ENCODE peak calls at places on chromosomes 3 and 15, in six cellular contexts. K is natural killer cell; L is substantia nigra; A is nucleus accumbens; H is activated CD8-positive, alpha-beta T cell treated with anti-CD3 and anti-CD28 coated beads, Interleukin-2, amount 10 ng/mL, durations not matched to agents 7 days and 5 days; C is NCI-H345. J is an unnamed sample.

GRCh38 chr15:29556385-29556784 is 265.9 kb downstream of the TJP1 start:
- DNase-seq in L (no peak), A (no peak), H (no peak), C (no peak), K (no peak), J (no peak)

GRCh38 chr3:57805674-57806073 is 49.6 kb downstream of the SLMAP start:
- DNase-seq in K (no peak), H (no peak), L (no peak), C (no peak), A (no peak), J (no peak)

GRCh38 chr15:58528197-58528870 is 96.5 kb downstream of the LIPC start:
- DNase-seq in C (no peak), L (no peak), K (no peak), A (no peak), H (no peak), J (no peak)

GRCh38 chr15:66027268-66027806 is 158.0 kb downstream of the RAB11A start:
- DNase-seq in A (no peak), C (no peak), H (no peak), L (no peak), K (no peak), J (no peak)

GRCh38 chr3:177516130-177517011 is 319.1 kb upstream of the TBL1XR1 start:
- DNase-seq in K (no peak), A (no peak), L (no peak), H (no peak), C (no peak), J (no peak)

GRCh38 chr3:148023994-148024393 is 614.8 kb downstream of the ZIC1 start:
- DNase-seq in L (no peak), H (no peak), A (no peak), K (no peak), C (no peak), J (no peak)

GRCh38 chr3:120428904-120429303 is 21.9 kb downstream of the FSTL1 start:
- DNase-seq in C (no peak), K (no peak), A (no peak), H (no peak), L (no peak), J (no peak)

GRCh38 chr15:56244237-56244810 is 645 bp upstream of the RFX7 start:
- DNase-seq in L (peak), A (peak), H (peak), K (no peak), C (peak), J (peak)

GRCh38 chr3:71537211-71537611 is 46.3 kb downstream of the FOXP1 start:
- DNase-seq in K (no peak), C (no peak), L (no peak), H (no peak), A (no peak), J (no peak)

GRCh38 chr3:71173421-71173975 is 410.0 kb downstream of the FOXP1 start:
- DNase-seq in L (no peak), A (no peak), K (no peak), C (no peak), H (no peak), J (no peak)

GRCh38 chr15:61421470-61421869 is 192.4 kb upstream of the RORA start:
- DNase-seq in H (no peak), A (no peak), K (no peak), C (no peak), L (no peak), J (no peak)

GRCh38 chr15:66966256-66966655 is 99.1 kb upstream of the SMAD3 start:
- DNase-seq in K (no peak), L (no peak), A (no peak), C (no peak), H (no peak), J (no peak)

GRCh38 chr3:70963412-70963811 is 620.1 kb downstream of the FOXP1 start:
- DNase-seq in K (no peak), C (no peak), A (no peak), H (no peak), L (no peak), J (no peak)

GRCh38 chr3:115792206-115792955 is 169.1 kb downstream of the GAP43 start:
- DNase-seq in L (no peak), K (no peak), A (no peak), C (no peak), H (peak), J (no peak)

GRCh38 chr3:193869221-193870201 is 266.4 kb upstream of the HES1 start:
- DNase-seq in C (no peak), K (no peak), H (peak), L (peak), A (no peak), J (peak)

GRCh38 chr15:90393040-90393439 is 5.0 kb downstream of the IQGAP1 start:
- DNase-seq in L (no peak), H (no peak), A (no peak), K (no peak), C (no peak), J (no peak)

GRCh38 chr15:40282144-40282869 is 557 bp downstream of the ANKRD63 start:
- DNase-seq in K (peak), A (no peak), C (no peak), H (peak), L (no peak), J (peak)

GRCh38 chr3:72041531-72041930 is 256.6 kb upstream of the PROK2 start:
- DNase-seq in A (peak), C (no peak), H (no peak), L (peak), K (no peak), J (no peak)

GRCh38 chr15:71822890-71823289 is 12.5 kb downstream of the NR2E3 start:
- DNase-seq in H (no peak), K (no peak), C (no peak), L (no peak), A (no peak), J (no peak)